ENCODE peak calls at places on chromosome 7, in seven cellular contexts. X, B, R, O, M, K and A are unnamed samples. For H3K4me1, the result is how much of the 10 kb centered on the place peaks cover.

GRCh38 chr7:149225656-149226055 is 13.8 kb upstream of the ZNF212 start:
- DNase-seq in X (no peak), B (no peak), R (no peak), O (no peak), M (no peak), K (no peak), A (no peak)

GRCh38 chr7:69941077-69941476 is 342.8 kb downstream of the AUTS2 start:
- DNase-seq in X (no peak), B (no peak), R (no peak), O (no peak), M (no peak), K (no peak), A (no peak)

GRCh38 chr7:98559958-98560357 is 57.1 kb upstream of the NPTX2 start:
- DNase-seq in X (no peak), B (no peak), R (no peak), O (no peak), M (no peak), K (no peak), A (no peak)

GRCh38 chr7:91565499-91566331 is 301.5 kb downstream of the FZD1 start:
- DNase-seq in X (peak), B (peak), R (no peak), O (no peak), M (peak), K (peak), A (no peak)

GRCh38 chr7:103765891-103766290 is 223.6 kb downstream of the RELN start:
- DNase-seq in X (no peak), B (no peak), R (no peak), O (no peak), M (no peak), K (no peak), A (no peak)

GRCh38 chr7:100220833-100221718 is 1.3 kb downstream of the PVRIG start:
- DNase-seq in X (no peak), B (peak), R (no peak), O (no peak), M (no peak), K (no peak), A (no peak)

GRCh38 chr7:87993269-87993668 is 59.2 kb downstream of the ADAM22 start:
- DNase-seq in X (no peak), B (no peak), R (no peak), O (no peak), M (no peak), K (no peak), A (no peak)

GRCh38 chr7:128703605-128704004 is 31.5 kb downstream of the GARIN1A start:
- DNase-seq in X (no peak), B (no peak), R (no peak), O (no peak), M (no peak), K (no peak), A (no peak)

GRCh38 chr7:135597926-135598305 is 40.2 kb downstream of the NUP205 start:
- DNase-seq in X (no peak), B (no peak), R (no peak), O (no peak), M (peak), K (no peak), A (no peak)

GRCh38 chr7:68256295-68256694 is 1259.7 kb downstream of the TYW1 start:
- DNase-seq in X (no peak), B (no peak), R (no peak), O (no peak), M (no peak), K (no peak), A (no peak)

GRCh38 chr7:135672560-135673359 is 10.4 kb downstream of the STMP1 start:
- DNase-seq in X (no peak), B (no peak), R (no peak), O (no peak), M (no peak), K (no peak), A (peak)

GRCh38 chr7:141754939-141755338 is 9.0 kb upstream of the TAS2R3 start:
- DNase-seq in X (no peak), B (no peak), R (no peak), O (no peak), M (no peak), K (no peak), A (no peak)

GRCh38 chr7:38558786-38559185 is 72.4 kb downstream of the AMPH start:
- DNase-seq in X (no peak), B (no peak), R (no peak), O (no peak), M (no peak), K (no peak), A (no peak)

GRCh38 chr7:44431091-44431608 is 59.3 kb downstream of the NUDCD3 start:
- DNase-seq in X (peak), B (no peak), R (no peak), O (no peak), M (no peak), K (no peak), A (peak)

GRCh38 chr7:84022686-84023308 is 171.8 kb downstream of the SEMA3A start:
- DNase-seq in X (no peak), B (peak), R (no peak), O (no peak), M (no peak), K (no peak), A (no peak)

GRCh38 chr7:22320416-22320815 is 36.5 kb downstream of the RAPGEF5 start:
- DNase-seq in X (no peak), B (no peak), R (no peak), O (no peak), M (no peak), K (no peak), A (no peak)

GRCh38 chr7:29866490-29866930 is 60.2 kb downstream of the WIPF3 start:
- DNase-seq in X (peak), B (peak), R (no peak), O (no peak), M (peak), K (peak), A (peak)

GRCh38 chr7:42720871-42721835 is 190.7 kb downstream of the C7orf25 start:
- DNase-seq in X (no peak), B (no peak), R (no peak), O (no peak), M (no peak), K (no peak), A (no peak)

GRCh38 chr7:127884066-127884559 is 147.1 kb downstream of the LRRC4 start:
- DNase-seq in X (no peak), B (no peak), R (no peak), O (no peak), M (no peak), K (no peak), A (no peak)

GRCh38 chr7:43750016-43750887 is 8.2 kb upstream of the BLVRA start:
- DNase-seq in X (no peak), B (no peak), R (no peak), O (no peak), M (peak), K (no peak), A (no peak)

GRCh38 chr7:47557317-47557985 is 24.5 kb downstream of the TNS3 start:
- DNase-seq in X (no peak), B (no peak), R (no peak), O (no peak), M (no peak), K (no peak), A (no peak)

GRCh38 chr7:123433665-123434064 is 100.7 kb downstream of the IQUB start:
- DNase-seq in X (no peak), B (no peak), R (no peak), O (no peak), M (no peak), K (no peak), A (no peak)

GRCh38 chr7:69564454-69565417 is 33.5 kb upstream of the AUTS2 start:
- DNase-seq in X (peak), B (no peak), R (no peak), O (no peak), M (no peak), K (no peak), A (peak)

GRCh38 chr7:41969713-41970112 is 266.8 kb upstream of the INHBA start:
- DNase-seq in X (no peak), B (no peak), R (no peak), O (no peak), M (no peak), K (no peak), A (no peak)

GRCh38 chr7:132650498-132650897 is 74.2 kb upstream of the PLXNA4 start:
- DNase-seq in X (no peak), B (no peak), R (no peak), O (no peak), M (no peak), K (no peak), A (no peak)

GRCh38 chr7:44473295-44473694 is 17.2 kb downstream of the NUDCD3 start:
- DNase-seq in X (no peak), B (no peak), R (no peak), O (no peak), M (no peak), K (no peak), A (no peak)

GRCh38 chr7:51013861-51014511 is 231.3 kb upstream of the GRB10 start:
- DNase-seq in X (no peak), B (no peak), R (no peak), O (no peak), M (no peak), K (no peak), A (no peak)

GRCh38 chr7:28811003-28811402 is 147.1 kb downstream of the TRIL start:
- DNase-seq in X (no peak), B (no peak), R (no peak), O (no peak), M (no peak), K (no peak), A (no peak)

GRCh38 chr7:94679341-94679740 is 23.4 kb upstream of the SGCE start:
- DNase-seq in X (no peak), B (no peak), R (no peak), O (no peak), M (no peak), K (no peak), A (no peak)

GRCh38 chr7:2104107-2104710 is 128.5 kb downstream of the MAD1L1 start:
- DNase-seq in X (peak), B (peak), R (no peak), O (peak), M (peak), K (peak), A (peak)

GRCh38 chr7:44305564-44306507 is 19.6 kb downstream of the CAMK2B start:
- DNase-seq in X (no peak), B (peak), R (no peak), O (peak), M (peak), K (no peak), A (no peak)

GRCh38 chr7:85186083-85186520 is 754 bp downstream of the SEMA3D start:
- DNase-seq in X (peak), B (peak), R (no peak), O (peak), M (peak), K (no peak), A (peak)
- H3K4me3 ChIP-seq in X (no peak), B (peak), R (peak), O (peak), M (peak), K (peak), A (no peak)

GRCh38 chr7:16960566-16960965 is 78.8 kb upstream of the AGR3 start:
- DNase-seq in X (no peak), B (no peak), R (no peak), O (no peak), M (no peak), K (no peak), A (no peak)
- H3K4me1 ChIP-seq in X (under half), B (under half), R (under half), O (under half), M (under half), K (under half), A (under half)

GRCh38 chr7:134454277-134454676 is 4.6 kb downstream of the AKR1B1 start:
- DNase-seq in X (no peak), B (no peak), R (no peak), O (no peak), M (no peak), K (no peak), A (no peak)
- TF ChIP-seq POLR2A in X (no peak), B (no peak), R (no peak), O (no peak), M (no peak), K (no peak), A (no peak)

DNA sequence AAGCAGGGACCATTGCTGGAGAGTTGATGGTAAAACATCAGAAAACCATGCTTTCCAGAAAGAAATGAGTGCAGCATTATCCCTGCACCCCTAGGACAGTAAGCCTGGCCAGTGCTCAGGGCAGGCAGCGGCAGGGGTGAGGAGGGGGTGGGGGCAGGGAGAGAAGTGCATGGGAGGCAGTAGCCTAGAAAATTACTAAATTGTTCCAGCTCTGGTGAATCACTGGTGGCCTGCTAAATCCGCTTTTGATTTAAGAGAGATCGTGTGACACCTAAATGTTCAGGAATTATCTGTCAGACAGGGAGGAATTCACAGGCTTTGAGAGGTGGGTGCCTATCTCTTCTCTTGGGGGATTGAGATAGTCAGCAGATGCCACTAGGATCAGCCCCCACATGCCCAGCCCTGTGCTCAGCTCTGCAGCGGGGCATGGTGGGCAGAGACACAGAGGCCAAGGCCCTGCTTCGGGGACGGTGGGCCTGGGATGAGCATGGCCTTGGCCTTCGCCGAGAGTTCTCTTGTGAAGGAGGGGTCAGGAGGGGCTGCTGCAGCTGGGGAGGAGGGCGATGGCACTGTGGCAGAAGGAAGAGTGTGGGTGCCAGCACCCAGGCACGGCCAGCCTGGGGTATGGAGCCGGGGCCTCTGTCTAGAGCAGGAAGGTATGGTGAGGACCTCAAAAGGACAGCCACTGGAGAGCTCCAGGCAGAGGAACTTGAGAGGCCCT is 5.0 kb upstream of the AQP1 start:
- DNase-seq in X (no peak), B (no peak), R (no peak), O (no peak), M (no peak), K (no peak), A (no peak)
- H3K4me3 ChIP-seq in X (no peak), B (no peak), R (no peak), O (no peak), M (no peak), K (no peak), A (no peak)

GRCh38 chr7:27177795-27178320 is 3.7 kb upstream of the HOXA10 start:
- DNase-seq in X (no peak), B (no peak), R (no peak), O (peak), M (no peak), K (peak), A (no peak)

GRCh38 chr7:27178366-27178765 is 4.2 kb upstream of the HOXA10 start:
- DNase-seq in X (no peak), B (no peak), R (no peak), O (peak), M (peak), K (peak), A (no peak)

GRCh38 chr7:27180431-27181175 is 4.4 kb downstream of the HOXA11 start:
- DNase-seq in X (peak), B (no peak), R (no peak), O (peak), M (peak), K (peak), A (no peak)

GRCh38 chr7:27179503-27180430 is 5.3 kb downstream of the HOXA11 start:
- DNase-seq in X (peak), B (peak), R (no peak), O (peak), M (peak), K (peak), A (peak)

GRCh38 chr7:27179030-27179429 is 4.9 kb upstream of the HOXA10 start:
- DNase-seq in X (peak), B (no peak), R (no peak), O (peak), M (peak), K (peak), A (peak)
- H3K4me1 ChIP-seq in X (under half), B (under half), R (under half), O (under half), M (under half), K (under half), A (under half)

DNA sequence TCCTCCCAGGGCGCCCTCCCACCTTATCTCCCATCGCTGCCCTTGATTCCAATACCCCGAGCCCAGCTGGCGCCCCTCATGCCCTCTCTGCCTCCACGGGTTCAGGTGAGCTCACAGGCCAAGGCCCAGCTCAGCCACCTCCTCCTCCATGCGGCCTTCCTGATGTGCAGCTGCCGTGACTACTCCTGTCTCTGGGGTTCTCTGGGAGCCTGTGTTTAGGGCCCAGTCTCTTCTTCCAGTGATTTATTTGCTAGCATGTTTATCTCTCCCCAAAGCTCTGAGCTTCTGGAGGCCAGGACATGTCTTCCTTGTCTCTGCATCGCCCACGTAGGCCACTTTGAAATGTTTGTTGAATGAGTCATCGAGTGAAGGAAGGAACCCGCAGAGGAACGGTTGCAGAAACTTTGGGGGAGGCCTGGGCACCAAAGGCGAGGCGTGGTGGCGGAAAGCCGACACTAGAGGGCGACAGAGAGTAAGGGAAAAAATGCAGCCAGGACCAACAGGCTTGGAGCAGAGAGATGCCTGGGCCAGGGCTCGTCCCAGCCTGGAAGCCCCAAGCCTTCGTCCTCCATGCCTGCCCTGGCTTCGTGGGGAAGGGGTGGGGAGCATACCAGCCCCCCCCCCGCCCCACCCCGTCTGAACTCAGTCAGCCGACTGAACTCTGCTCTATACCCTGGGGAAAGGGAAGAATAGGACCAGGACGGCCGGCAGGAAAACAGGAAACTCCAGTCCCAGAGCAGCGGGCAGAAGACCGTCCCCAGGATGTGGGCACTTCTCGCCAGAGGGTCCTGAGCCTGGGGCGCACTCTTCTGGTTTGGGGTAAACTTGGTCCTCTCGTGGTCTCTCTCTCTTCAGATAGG is 10.9 kb upstream of the HSPB1 start:
- DNase-seq in X (peak), B (peak), R (peak), O (peak), M (peak), K (peak), A (peak)
- TF ChIP-seq POLR2A in X (no peak), B (no peak), R (peak), O (peak), M (peak), K (peak), A (peak)